ENCODE peak calls at places on chromosomes 7 and 10, in seven cellular contexts. P, Z, A, F, S, K and T are unnamed samples.

GRCh38 chr7:71096341-71096740 is 35.6 kb upstream of the GALNT17 start:
- DNase-seq in P (no peak), Z (no peak), A (no peak), F (no peak), S (no peak), K (no peak), T (no peak)

GRCh38 chr7:133797818-133798485 is 329.2 kb upstream of the LRGUK start:
- DNase-seq in P (peak; percentile 51), Z (no peak), A (no peak), F (no peak), S (no peak), K (no peak), T (no peak)

GRCh38 chr7:138575897-138576428 is 115.9 kb downstream of the TRIM24 start:
- DNase-seq in P (no peak), Z (no peak), A (no peak), F (no peak), S (no peak), K (no peak), T (no peak)

GRCh38 chr7:25949672-25950487 is 202.1 kb upstream of the NFE2L3 start:
- DNase-seq in P (no peak), Z (peak; percentile 32), A (peak; percentile 70), F (peak; percentile 73), S (peak; percentile 65), K (peak; percentile 34), T (no peak)

GRCh38 chr7:159028456-159029401 is 115.9 kb downstream of the VIPR2 start:
- DNase-seq in P (no peak), Z (peak; percentile 4), A (no peak), F (no peak), S (peak; percentile 7), K (no peak), T (no peak)

GRCh38 chr7:3916146-3916545 is 615.1 kb downstream of the SDK1 start:
- DNase-seq in P (peak; percentile 58), Z (no peak), A (no peak), F (no peak), S (no peak), K (no peak), T (no peak)

GRCh38 chr10:69329721-69330178 is 51.5 kb downstream of the HK1 start:
- DNase-seq in P (no peak), Z (no peak), A (no peak), F (peak; percentile 89), S (no peak), K (no peak), T (no peak)

GRCh38 chr10:94327649-94328048 is 35.1 kb downstream of the NOC3L start:
- DNase-seq in P (no peak), Z (no peak), A (no peak), F (no peak), S (no peak), K (no peak), T (no peak)

GRCh38 chr7:116588225-116588624 is 63.4 kb downstream of the CAV1 start:
- DNase-seq in P (peak; percentile 90), Z (no peak), A (no peak), F (peak; percentile 35), S (no peak), K (peak; percentile 51), T (no peak)

GRCh38 chr7:153891990-153892389 is 160.2 kb upstream of the DPP6 start:
- DNase-seq in P (no peak), Z (no peak), A (no peak), F (no peak), S (no peak), K (no peak), T (no peak)

GRCh38 chr7:24039991-24040390 is 244.0 kb upstream of the NPY start:
- DNase-seq in P (no peak), Z (no peak), A (no peak), F (no peak), S (no peak), K (no peak), T (no peak)

GRCh38 chr7:26101471-26102151 is 50.4 kb upstream of the NFE2L3 start:
- DNase-seq in P (no peak), Z (no peak), A (no peak), F (peak; percentile 44), S (peak; percentile 21), K (peak; percentile 70), T (no peak)

GRCh38 chr10:15585303-15585715 is 134.4 kb downstream of the ITGA8 start:
- DNase-seq in P (no peak), Z (peak; percentile 39), A (peak; percentile 67), F (peak; percentile 77), S (peak; percentile 70), K (peak; percentile 53), T (peak; percentile 67)

GRCh38 chr10:109633846-109634245 is 289.5 kb downstream of the XPNPEP1 start:
- DNase-seq in P (no peak), Z (no peak), A (no peak), F (peak; percentile 36), S (no peak), K (no peak), T (no peak)

GRCh38 chr7:140619101-140619615 is 21.5 kb downstream of the DENND2A start:
- DNase-seq in P (no peak), Z (no peak), A (no peak), F (no peak), S (no peak), K (no peak), T (no peak)

GRCh38 chr10:113665806-113666354 is 2.0 kb upstream of the NRAP start:
- DNase-seq in P (peak; percentile 88), Z (peak; percentile 66), A (no peak), F (peak; percentile 80), S (no peak), K (no peak), T (peak; percentile 67)

GRCh38 chr10:126902157-126902556 is 3.1 kb upstream of the DOCK1 start:
- DNase-seq in P (peak; percentile 81), Z (no peak), A (no peak), F (peak; percentile 48), S (no peak), K (no peak), T (peak; percentile 48)

GRCh38 chr10:63765126-63765525 is 243.9 kb downstream of the REEP3 start:
- DNase-seq in P (no peak), Z (no peak), A (no peak), F (no peak), S (no peak), K (no peak), T (no peak)

GRCh38 chr7:148256433-148256832 is 334.1 kb upstream of the C7orf33 start:
- DNase-seq in P (no peak), Z (no peak), A (no peak), F (no peak), S (no peak), K (no peak), T (no peak)

GRCh38 chr7:30751696-30752273 is at the start of gene INMT:
- DNase-seq in P (no peak), Z (peak; percentile 13), A (no peak), F (no peak), S (no peak), K (no peak), T (peak; percentile 80)

GRCh38 chr10:28307267-28307666 is 4.4 kb upstream of the MPP7 start:
- DNase-seq in P (no peak), Z (no peak), A (no peak), F (no peak), S (no peak), K (no peak), T (no peak)

DNA sequence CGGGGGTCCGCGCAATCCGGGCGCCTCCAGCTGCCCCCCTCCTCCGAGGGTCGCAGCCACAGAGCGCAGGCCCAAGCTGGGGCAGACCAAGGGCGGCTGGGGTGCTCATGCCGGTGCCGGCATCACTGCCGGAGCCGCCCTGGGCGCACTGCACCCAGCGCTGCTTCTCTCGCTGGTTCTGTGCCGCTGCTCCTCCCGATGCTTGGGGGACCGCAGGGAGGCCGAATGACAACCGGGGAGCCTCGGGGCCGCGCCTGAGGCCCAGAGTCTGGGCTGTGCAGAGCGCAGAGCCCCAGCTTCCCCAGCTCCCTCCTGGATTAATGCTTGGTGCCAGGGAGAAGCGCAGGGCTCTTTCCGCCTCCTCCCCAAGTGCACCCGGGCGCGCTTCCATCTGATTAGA is 19.7 kb upstream of the PTF1A start:
- DNase-seq in P (no peak), Z (no peak), A (no peak), F (no peak), S (no peak), K (no peak), T (no peak)
- H3K27ac ChIP-seq in P (no peak overlapping the region), Z (no peak overlapping the region), A (no peak overlapping the region), F (no peak overlapping the region), S (no peak overlapping the region), K (no peak overlapping the region), T (no peak overlapping the region)

GRCh38 chr7:23000597-23001360 is 13.2 kb downstream of the HYCC1 start:
- DNase-seq in P (peak; percentile 46), Z (no peak), A (no peak), F (peak; percentile 56), S (no peak), K (no peak), T (no peak)

GRCh38 chr7:23002698-23003097 is 11.2 kb downstream of the HYCC1 start:
- DNase-seq in P (no peak), Z (no peak), A (no peak), F (no peak), S (no peak), K (no peak), T (no peak)

GRCh38 chr7:23004247-23004520 is 9.7 kb downstream of the HYCC1 start:
- DNase-seq in P (no peak), Z (no peak), A (no peak), F (no peak), S (no peak), K (no peak), T (no peak)

GRCh38 chr7:23001610-23002009 is 12.3 kb downstream of the HYCC1 start:
- DNase-seq in P (no peak), Z (no peak), A (no peak), F (no peak), S (no peak), K (peak; percentile 45), T (no peak)

GRCh38 chr7:23003505-23004246 is 10.3 kb downstream of the HYCC1 start:
- DNase-seq in P (no peak), Z (no peak), A (no peak), F (no peak), S (no peak), K (no peak), T (no peak)
- H3K4me1 ChIP-seq in P (peaks cover 14% of the 10 kb centered on the region), Z (no peaks in the 10 kb centered on the region), A (peaks cover 3% of the 10 kb centered on the region), F (no peaks in the 10 kb centered on the region), S (peaks cover 3% of the 10 kb centered on the region), K (peaks cover 9% of the 10 kb centered on the region), T (no peaks in the 10 kb centered on the region)

GRCh38 chr10:6612371-6612770 is 32.3 kb upstream of the PRKCQ start:
- DNase-seq in P (no peak), Z (no peak), A (no peak), F (no peak), S (no peak), K (peak; percentile 65), T (no peak)

GRCh38 chr10:6607778-6608177 is 27.7 kb upstream of the PRKCQ start:
- DNase-seq in P (no peak), Z (no peak), A (no peak), F (no peak), S (no peak), K (no peak), T (no peak)

GRCh38 chr10:6607187-6607586 is 27.1 kb upstream of the PRKCQ start:
- DNase-seq in P (no peak), Z (no peak), A (no peak), F (no peak), S (no peak), K (peak; percentile 55), T (no peak)

GRCh38 chr10:6615971-6616370 is 35.9 kb upstream of the PRKCQ start:
- DNase-seq in P (no peak), Z (no peak), A (no peak), F (no peak), S (no peak), K (peak; percentile 56), T (no peak)

GRCh38 chr10:6610647-6611046 is 30.6 kb upstream of the PRKCQ start:
- DNase-seq in P (no peak), Z (no peak), A (no peak), F (no peak), S (no peak), K (peak; percentile 41), T (no peak)
- H3K27me3 ChIP-seq in P (no peaks in the 10 kb centered on the region), Z (peaks cover 1% of the 10 kb centered on the region), A (no peaks in the 10 kb centered on the region), F (no peaks in the 10 kb centered on the region), S (no peaks in the 10 kb centered on the region), K (no peaks in the 10 kb centered on the region), T (no peaks in the 10 kb centered on the region)

GRCh38 chr10:66627156-66627555 is 298.7 kb upstream of the LRRTM3 start:
- DNase-seq in P (no peak), Z (no peak), A (no peak), F (peak; percentile 81), S (no peak), K (peak; percentile 0), T (no peak)
- H3K27ac ChIP-seq in P (no peak overlapping the region), Z (no peak overlapping the region), A (no peak overlapping the region), F (no peak overlapping the region), S (no peak overlapping the region), K (no peak overlapping the region), T (no peak overlapping the region)